ENCODE peak calls at places on chromosomes 16 and 17, in seven cellular contexts. A, Y, V, Q, O, J and T are unnamed samples.

GRCh38 chr17:14871921-14872320 is 393.2 kb downstream of the PMP22 start:
- DNase-seq in J (no peak), Y (no peak), O (no peak), V (no peak), Q (no peak), A (no peak), T (no peak)

GRCh38 chr17:75524971-75525805 is at the start of gene LLGL2:
- DNase-seq in V (no peak), J (peak), A (peak), O (peak), Q (no peak), Y (peak), T (peak)

GRCh38 chr17:6328279-6328678 is 106.6 kb downstream of the AIPL1 start:
- DNase-seq in O (no peak), J (no peak), V (no peak), Y (peak), A (no peak), Q (no peak), T (no peak)

GRCh38 chr17:70378005-70378404 is 208.7 kb downstream of the KCNJ2 start:
- DNase-seq in Y (no peak), V (no peak), A (no peak), Q (no peak), O (no peak), J (peak), T (no peak)

GRCh38 chr17:41959336-41960095 is 7.1 kb upstream of the CNP start:
- DNase-seq in J (peak), Y (peak), O (peak), V (peak), A (peak), Q (peak), T (no peak)

GRCh38 chr16:20042848-20043247 is 30.8 kb downstream of the GPR139 start:
- DNase-seq in Y (peak), Q (no peak), O (no peak), J (no peak), V (no peak), A (no peak), T (no peak)

GRCh38 chr16:68061396-68061795 is 23.8 kb upstream of the NFATC3 start:
- DNase-seq in O (no peak), J (no peak), V (no peak), Q (no peak), Y (no peak), A (no peak), T (no peak)

GRCh38 chr17:46121165-46121764 is 72.0 kb downstream of the KANSL1 start:
- DNase-seq in J (no peak), Y (no peak), Q (no peak), O (no peak), A (no peak), V (no peak), T (no peak)

GRCh38 chr17:29112780-29113295 is 67.4 kb downstream of the MYO18A start:
- DNase-seq in Y (no peak), J (no peak), O (no peak), Q (no peak), A (no peak), V (no peak), T (no peak)

GRCh38 chr17:81057079-81057730 is 22.3 kb downstream of the BAIAP2 start:
- DNase-seq in A (no peak), Q (no peak), J (peak), O (peak), Y (peak), V (no peak), T (no peak)

GRCh38 chr17:3639981-3640596 is 3.5 kb downstream of the CTNS start:
- DNase-seq in V (peak), O (peak), A (no peak), J (no peak), Y (no peak), Q (peak), T (no peak)

GRCh38 chr16:4051591-4051990 is 64.7 kb downstream of the ADCY9 start:
- DNase-seq in Q (no peak), J (no peak), O (peak), V (no peak), Y (no peak), A (no peak), T (no peak)

GRCh38 chr16:379183-379960 is 2.4 kb downstream of the PGAP6 start:
- DNase-seq in Y (no peak), Q (no peak), O (no peak), J (no peak), V (no peak), A (peak), T (no peak)

GRCh38 chr17:82551779-82552457 is 32.4 kb downstream of the FOXK2 start:
- DNase-seq in A (peak), Q (peak), Y (peak), J (peak), O (peak), V (no peak), T (no peak)

GRCh38 chr16:683396-684066 is 603 bp downstream of the JMJD8 start:
- DNase-seq in Y (peak), A (no peak), O (no peak), Q (no peak), V (no peak), J (no peak), T (no peak)

GRCh38 chr17:40362696-40363479 is 1.6 kb downstream of the GJD3 start:
- DNase-seq in V (no peak), Q (peak), Y (peak), J (peak), O (peak), A (peak), T (peak)
- TF ChIP-seq CTCF in V (peak), Q (peak), Y (peak), J (peak), O (peak), A (peak), T (peak)

GRCh38 chr17:38731526-38732294 is 1.6 kb downstream of the CISD3 start:
- DNase-seq in Q (no peak), V (no peak), O (no peak), A (no peak), Y (no peak), J (no peak), T (no peak)

GRCh38 chr17:38734235-38734633 is 4.1 kb downstream of the CISD3 start:
- DNase-seq in O (no peak), J (no peak), A (no peak), V (no peak), Y (no peak), Q (no peak), T (no peak)

GRCh38 chr17:38735161-38735997 is 5.2 kb downstream of the CISD3 start:
- DNase-seq in O (peak), Y (peak), Q (no peak), V (no peak), A (no peak), J (peak), T (no peak)

GRCh38 chr17:38732376-38733314 is 2.5 kb downstream of the CISD3 start:
- DNase-seq in Q (no peak), J (no peak), V (no peak), Y (no peak), O (peak), A (no peak), T (no peak)

GRCh38 chr17:38733315-38734234 is 3.4 kb downstream of the CISD3 start:
- DNase-seq in Y (peak), Q (no peak), A (no peak), V (no peak), J (no peak), O (no peak), T (no peak)
- TF ChIP-seq CTCF in Y (no peak), Q (peak), A (no peak), V (peak), J (peak), O (no peak), T (peak)

GRCh38 chr16:69798466-69798865 is 36.3 kb downstream of the WWP2 start:
- DNase-seq in V (no peak), Y (no peak), Q (peak), J (no peak), A (no peak), O (peak), T (no peak)
- TF ChIP-seq CTCF in V (peak), Y (peak), Q (peak), J (peak), A (no peak), O (peak), T (peak)

GRCh38 chr16:78098544-78099371 is 696 bp upstream of the WWOX start:
- DNase-seq in V (no peak), J (no peak), O (no peak), A (no peak), Q (no peak), Y (no peak), T (no peak)
- TF ChIP-seq CTCF in V (no peak), J (no peak), O (no peak), A (no peak), Q (no peak), Y (no peak), T (no peak)

GRCh38 chr17:77211681-77212080 is 70.9 kb downstream of the SEC14L1 start:
- DNase-seq in V (no peak), Y (no peak), A (no peak), O (no peak), Q (no peak), J (no peak), T (no peak)

GRCh38 chr17:77214328-77214727 is 73.6 kb downstream of the SEC14L1 start:
- DNase-seq in Y (no peak), J (no peak), Q (no peak), A (no peak), O (no peak), V (no peak), T (no peak)

GRCh38 chr17:77212081-77212832 is 71.5 kb downstream of the SEC14L1 start:
- DNase-seq in Q (no peak), Y (no peak), O (no peak), V (no peak), J (no peak), A (no peak), T (no peak)

GRCh38 chr17:77213778-77214132 is 73.0 kb downstream of the SEC14L1 start:
- DNase-seq in O (no peak), A (no peak), V (no peak), Q (no peak), J (peak), Y (no peak), T (no peak)

DNA sequence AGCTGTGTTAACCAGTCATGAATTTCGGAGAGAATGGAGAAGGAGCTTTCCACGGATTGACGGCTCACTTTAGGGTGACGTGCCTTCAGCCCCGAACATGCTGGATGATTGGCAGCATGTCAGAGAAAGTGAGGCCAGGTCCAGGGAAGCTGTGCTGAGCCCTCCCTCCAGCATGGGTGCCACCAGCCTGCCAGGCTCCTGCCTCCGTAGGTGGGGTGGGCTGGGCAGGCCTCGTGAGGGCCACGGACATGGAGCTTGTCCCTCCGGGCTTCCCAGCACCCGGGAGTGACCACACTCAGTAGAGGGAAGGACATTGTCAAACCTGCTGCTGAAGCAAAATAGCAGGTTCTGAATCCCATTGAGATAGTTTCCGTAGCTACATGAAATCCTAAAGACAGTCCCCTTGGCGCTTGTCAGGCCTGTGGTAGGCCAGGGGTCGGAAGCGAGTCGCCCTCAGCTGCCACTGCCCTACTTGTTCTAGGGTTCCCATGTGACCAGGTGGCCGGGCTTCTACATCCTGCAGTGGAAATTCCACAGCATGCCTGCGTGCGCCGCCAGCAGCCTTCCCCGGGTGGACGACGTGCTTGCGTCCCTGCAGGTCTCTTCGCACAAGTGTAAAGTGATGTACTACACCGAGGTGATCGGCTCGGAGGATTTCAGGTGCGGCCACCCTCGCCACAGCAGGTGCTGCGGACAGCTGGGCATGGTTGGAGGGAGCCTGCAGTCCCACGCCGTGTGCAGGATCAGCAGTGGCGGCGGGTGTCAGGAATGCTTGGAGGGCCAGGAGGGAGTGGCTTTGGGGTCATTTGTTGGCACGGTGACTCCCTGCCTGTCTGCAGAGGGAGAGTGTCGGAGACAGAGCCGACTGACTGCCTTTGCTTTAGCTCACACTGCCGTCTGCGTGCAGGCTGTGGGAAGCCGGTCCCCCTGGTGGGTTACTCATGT is 72.3 kb downstream of the SEC14L1 start:
- DNase-seq in Y (no peak), O (no peak), J (no peak), A (no peak), Q (no peak), V (no peak), T (no peak)
- TF ChIP-seq CTCF in Y (no peak), O (no peak), J (no peak), A (no peak), Q (no peak), V (no peak), T (no peak)

GRCh38 chr17:49843774-49844350 is 4.0 kb downstream of the TAC4 start:
- DNase-seq in O (no peak), Y (peak), J (no peak), Q (no peak), V (no peak), A (no peak), T (no peak)
- TF ChIP-seq CTCF in O (no peak), Y (peak), J (peak), Q (peak), V (peak), A (peak), T (peak)

GRCh38 chr17:73954981-73955380 is 248.5 kb upstream of the RPL38 start:
- DNase-seq in V (no peak), A (no peak), O (no peak), Y (no peak), J (no peak), Q (no peak), T (no peak)

GRCh38 chr17:73953206-73954033 is 250.1 kb upstream of the RPL38 start:
- DNase-seq in J (no peak), Y (no peak), Q (no peak), O (no peak), V (no peak), A (no peak), T (no peak)

GRCh38 chr17:73952136-73952497 is 251.4 kb upstream of the RPL38 start:
- DNase-seq in O (no peak), A (no peak), Y (no peak), J (peak), V (no peak), Q (no peak), T (no peak)

GRCh38 chr17:73950515-73950914 is 253.0 kb upstream of the RPL38 start:
- DNase-seq in Q (no peak), O (no peak), A (no peak), J (peak), V (no peak), Y (no peak), T (no peak)

GRCh38 chr17:73952498-73953205 is 250.8 kb upstream of the RPL38 start:
- DNase-seq in A (peak), J (peak), Y (peak), O (peak), Q (no peak), V (no peak), T (peak)
- TF ChIP-seq CTCF in A (peak), J (no peak), Y (peak), O (no peak), Q (no peak), V (peak), T (peak)

GRCh38 chr16:53745753-53746258 is 41.9 kb downstream of the FTO start:
- DNase-seq in Q (no peak), Y (peak), J (no peak), A (no peak), V (no peak), O (no peak), T (no peak)
- TF ChIP-seq CTCF in Q (peak), Y (no peak), J (peak), A (no peak), V (no peak), O (no peak), T (peak)